ENCODE peak calls at places on chromosome 6, in nine cellular contexts. Z is lung; D is breast epithelium; J is tibial artery; V is mesendoderm; B is stomach; A is NT2/D1; L is body of pancreas; I is CD8-positive, alpha-beta memory T cell. X is an unnamed sample.

GRCh38 chr6:3138341-3138740 is 19.0 kb downstream of the TUBB2A start:
- DNase-seq in Z (no peak), D (no peak), J (no peak), V (no peak), B (no peak), A (no peak), L (no peak), I (no peak), X (no peak)

GRCh38 chr6:33136310-33136895 is 55.9 kb downstream of the COL11A2 start:
- DNase-seq in Z (no peak), D (no peak), J (no peak), V (no peak), B (no peak), A (no peak), L (no peak), I (no peak), X (no peak)

GRCh38 chr6:5751525-5752252 is 255.0 kb downstream of the NRN1 start:
- DNase-seq in Z (no peak), D (no peak), J (no peak), V (peak; percentile 32), B (no peak), A (no peak), L (no peak), I (no peak), X (no peak)

GRCh38 chr6:140101367-140101766 is 726.9 kb upstream of the CITED2 start:
- DNase-seq in Z (no peak), D (no peak), J (no peak), V (no peak), B (no peak), A (no peak), L (no peak), I (peak; percentile 1), X (no peak)

GRCh38 chr6:125189494-125189893 is 35.9 kb downstream of the TPD52L1 start:
- DNase-seq in Z (no peak), D (no peak), J (no peak), V (no peak), B (peak; percentile 38), A (no peak), L (peak; percentile 33), I (no peak), X (no peak)

GRCh38 chr6:161674930-161675523 is 401.2 kb upstream of the AGPAT4 start:
- DNase-seq in Z (no peak), D (no peak), J (no peak), V (no peak), B (no peak), A (no peak), L (no peak), I (no peak), X (no peak)

GRCh38 chr6:170075659-170076223 is 215.1 kb downstream of the DLL1 start:
- DNase-seq in Z (no peak), D (no peak), J (no peak), V (no peak), B (peak; percentile 21), A (no peak), L (no peak), I (no peak), X (peak; percentile 62)

GRCh38 chr6:95819939-95820338 is 195.8 kb upstream of the FUT9 start:
- DNase-seq in Z (no peak), D (no peak), J (no peak), V (peak; percentile 30), B (no peak), A (no peak), L (no peak), I (no peak), X (no peak)

GRCh38 chr6:154590770-154591169 is 80.3 kb upstream of the CNKSR3 start:
- DNase-seq in Z (peak; percentile 19), D (no peak), J (no peak), V (no peak), B (peak; percentile 55), A (no peak), L (peak; percentile 66), I (no peak), X (no peak)

GRCh38 chr6:152368761-152369624 is 268.2 kb downstream of the SYNE1 start:
- DNase-seq in Z (no peak), D (no peak), J (peak; percentile 50), V (peak; percentile 37), B (peak; percentile 26), A (no peak), L (peak; percentile 75), I (no peak), X (no peak)

GRCh38 chr6:28206527-28207243 is 18.4 kb upstream of the ZSCAN9 start:
- DNase-seq in Z (no peak), D (no peak), J (no peak), V (peak; percentile 57), B (no peak), A (no peak), L (no peak), I (no peak), X (no peak)
- H3K27me3 ChIP-seq in Z (peaks cover 15% of the 10 kb centered on the region), D (peaks cover 68% of the 10 kb centered on the region), J (no peaks in the 10 kb centered on the region), V (peaks cover 26% of the 10 kb centered on the region), B (peaks cover 8% of the 10 kb centered on the region), A (peaks cover 74% of the 10 kb centered on the region), L (peaks cover 37% of the 10 kb centered on the region), I (peaks cover 53% of the 10 kb centered on the region), X (no peaks in the 10 kb centered on the region)

GRCh38 chr6:37106982-37107453 is 62.9 kb upstream of the PIM1 start:
- DNase-seq in Z (no peak), D (no peak), J (no peak), V (no peak), B (no peak), A (no peak), L (no peak), I (no peak), X (no peak)

GRCh38 chr6:37103169-37104039 is 66.5 kb upstream of the PIM1 start:
- DNase-seq in Z (peak; percentile 77), D (peak; percentile 32), J (peak; percentile 51), V (peak; percentile 46), B (peak; percentile 95), A (no peak), L (peak; percentile 97), I (no peak), X (peak; percentile 71)

GRCh38 chr6:37105782-37106137 is 64.2 kb upstream of the PIM1 start:
- DNase-seq in Z (no peak), D (no peak), J (no peak), V (no peak), B (no peak), A (no peak), L (no peak), I (no peak), X (no peak)

GRCh38 chr6:37104935-37105781 is 64.8 kb upstream of the PIM1 start:
- DNase-seq in Z (no peak), D (no peak), J (no peak), V (peak; percentile 71), B (no peak), A (no peak), L (no peak), I (no peak), X (no peak)

DNA sequence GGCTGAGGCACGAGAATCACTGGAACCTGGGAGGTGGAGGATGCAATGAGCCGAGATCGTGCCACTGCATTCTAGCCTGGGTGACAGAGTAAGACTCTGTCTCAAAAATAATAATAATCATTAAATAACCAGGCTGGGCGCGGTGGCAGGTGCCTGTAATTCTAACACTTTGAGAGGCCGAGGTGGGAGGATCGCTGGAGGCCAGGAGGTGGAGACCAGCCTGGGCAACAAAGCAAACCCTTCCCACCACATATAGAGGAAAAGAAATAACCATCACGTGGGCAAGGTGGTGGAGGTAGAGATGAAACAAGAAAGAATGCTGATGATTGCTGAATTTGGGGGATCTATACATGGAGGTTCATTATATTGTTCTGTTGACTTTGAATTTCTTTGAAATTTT is 63.4 kb upstream of the PIM1 start:
- DNase-seq in Z (no peak), D (no peak), J (no peak), V (no peak), B (no peak), A (no peak), L (no peak), I (no peak), X (no peak)
- H3K4me1 ChIP-seq in Z (peaks cover 10% of the 10 kb centered on the region), D (no peaks in the 10 kb centered on the region), J (peaks cover 17% of the 10 kb centered on the region), V (peaks cover 29% of the 10 kb centered on the region), B (peaks cover 22% of the 10 kb centered on the region), A (peaks cover 10% of the 10 kb centered on the region), L (peaks cover 44% of the 10 kb centered on the region), I (peaks cover 21% of the 10 kb centered on the region), X (no peaks in the 10 kb centered on the region)

DNA sequence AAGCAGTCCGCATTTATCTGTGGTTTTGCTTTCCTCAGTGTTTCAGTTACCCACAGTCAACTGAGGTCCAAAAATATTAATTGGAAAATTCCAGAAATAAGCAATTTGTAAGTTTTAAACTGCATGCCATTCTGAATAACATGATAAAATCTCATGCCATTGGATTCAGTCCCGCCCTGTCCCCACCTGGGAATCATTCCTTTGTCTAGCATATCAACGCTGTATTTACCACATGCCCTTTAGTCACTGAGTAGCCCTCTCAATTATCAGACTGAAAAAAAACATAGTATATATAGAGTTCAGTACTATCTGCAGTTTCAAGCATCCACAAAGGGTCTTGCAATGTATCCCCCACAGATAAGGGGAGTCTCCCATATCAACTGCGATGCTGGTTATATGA is 17.1 kb downstream of the RANBP9 start:
- DNase-seq in Z (no peak), D (no peak), J (no peak), V (no peak), B (no peak), A (no peak), L (no peak), I (no peak), X (no peak)
- H3K27me3 ChIP-seq in Z (no peaks in the 10 kb centered on the region), D (no peaks in the 10 kb centered on the region), J (no peaks in the 10 kb centered on the region), V (no peaks in the 10 kb centered on the region), B (no peaks in the 10 kb centered on the region), A (no peaks in the 10 kb centered on the region), L (no peaks in the 10 kb centered on the region), I (no peaks in the 10 kb centered on the region), X (no peaks in the 10 kb centered on the region)

DNA sequence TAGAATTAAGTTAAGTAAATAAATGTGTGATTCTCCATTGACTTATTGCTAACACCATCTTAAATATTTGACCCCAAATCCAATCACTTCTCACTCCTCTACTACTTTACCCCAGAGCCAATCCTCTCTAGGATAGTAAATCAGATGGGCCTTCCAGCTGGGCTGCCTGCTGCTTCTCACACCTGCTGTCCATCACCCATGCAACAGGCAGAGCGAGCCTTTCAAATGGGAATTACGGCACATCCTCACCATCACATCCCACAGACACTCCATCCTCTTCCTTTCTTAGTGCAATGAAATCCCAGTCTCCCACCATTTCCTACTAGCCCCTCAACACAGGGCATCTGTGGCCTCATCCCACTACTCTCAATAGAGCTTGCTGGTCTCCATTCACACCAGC is 34.0 kb downstream of the HLA-F start:
- DNase-seq in Z (peak; percentile 20), D (no peak), J (no peak), V (no peak), B (no peak), A (no peak), L (no peak), I (no peak), X (no peak)
- H3K4me1 ChIP-seq in Z (peaks cover 3% of the 10 kb centered on the region), D (no peaks in the 10 kb centered on the region), J (peaks cover 7% of the 10 kb centered on the region), V (peaks cover 8% of the 10 kb centered on the region), B (peaks cover under 1% of the 10 kb centered on the region), A (no peaks in the 10 kb centered on the region), L (peaks cover under 1% of the 10 kb centered on the region), I (peaks cover 6% of the 10 kb centered on the region), X (no peaks in the 10 kb centered on the region)

GRCh38 chr6:29499704-29500103 is 11.9 kb upstream of the MAS1L start:
- DNase-seq in Z (peak; percentile 3), D (no peak), J (no peak), V (no peak), B (no peak), A (no peak), L (no peak), I (no peak), X (no peak)
- H3K27me3 ChIP-seq in Z (no peaks in the 10 kb centered on the region), D (no peaks in the 10 kb centered on the region), J (no peaks in the 10 kb centered on the region), V (no peaks in the 10 kb centered on the region), B (no peaks in the 10 kb centered on the region), A (no peaks in the 10 kb centered on the region), L (no peaks in the 10 kb centered on the region), I (peaks cover 9% of the 10 kb centered on the region), X (no peaks in the 10 kb centered on the region)

GRCh38 chr6:15360300-15360699 is 114.4 kb downstream of the JARID2 start:
- DNase-seq in Z (no peak), D (no peak), J (no peak), V (no peak), B (no peak), A (no peak), L (no peak), I (no peak), X (no peak)
- H3K4me1 ChIP-seq in Z (peaks cover 4% of the 10 kb centered on the region), D (no peaks in the 10 kb centered on the region), J (peaks cover 7% of the 10 kb centered on the region), V (peaks cover 27% of the 10 kb centered on the region), B (peaks cover 13% of the 10 kb centered on the region), A (peaks cover 2% of the 10 kb centered on the region), L (peaks cover 29% of the 10 kb centered on the region), I (peaks cover 40% of the 10 kb centered on the region), X (no peaks in the 10 kb centered on the region)

X was measured in aorta.